ENCODE peak calls at places on chromosomes 2 and 18, in nine cellular contexts. K, F, S, J, G, A, L, I and D are unnamed samples.

GRCh38 chr2:160613466-160614153 is 120.0 kb upstream of the RBMS1 start:
- DNase-seq in S (no peak), L (no peak), K (no peak), G (no peak), F (no peak), I (no peak), A (no peak), J (no peak), D (no peak)

GRCh38 chr2:24886640-24887324 is 33.3 kb downstream of the ADCY3 start:
- DNase-seq in G (no peak), A (no peak), L (no peak), S (no peak), K (no peak), J (peak), I (no peak), F (no peak), D (no peak)

GRCh38 chr2:70202236-70202806 is 11.5 kb upstream of the C2orf42 start:
- DNase-seq in A (no peak), J (no peak), F (no peak), G (no peak), S (no peak), L (no peak), I (no peak), K (no peak), D (no peak)

GRCh38 chr2:25230626-25231311 is 62.4 kb upstream of the POMC start:
- DNase-seq in J (no peak), I (no peak), F (no peak), A (no peak), L (no peak), K (no peak), S (no peak), G (peak), D (no peak)

GRCh38 chr2:66515743-66516142 is 80.8 kb downstream of the MEIS1 start:
- DNase-seq in S (no peak), F (no peak), K (no peak), A (no peak), L (no peak), I (no peak), G (no peak), J (no peak), D (no peak)

GRCh38 chr2:96815326-96816126 is 542 bp upstream of the CNNM3 start:
- DNase-seq in I (no peak), F (no peak), G (no peak), K (peak), A (peak), J (peak), L (no peak), S (no peak), D (no peak)

GRCh38 chr2:7272180-7272579 is 355.0 kb downstream of the RNF144A start:
- DNase-seq in A (no peak), L (no peak), J (no peak), G (no peak), K (no peak), F (no peak), S (no peak), I (no peak), D (no peak)

GRCh38 chr18:12531747-12532146 is 124.0 kb downstream of the PRELID3A start:
- DNase-seq in F (no peak), S (no peak), G (no peak), K (no peak), A (no peak), I (no peak), L (no peak), J (no peak), D (no peak)

GRCh38 chr2:205714058-205714776 is 31.9 kb downstream of the NRP2 start:
- DNase-seq in K (no peak), G (no peak), S (no peak), I (no peak), F (no peak), L (no peak), A (no peak), J (no peak), D (no peak)

GRCh38 chr2:33791625-33792024 is 192.5 kb upstream of the FAM98A start:
- DNase-seq in F (no peak), L (no peak), G (no peak), S (no peak), J (no peak), K (no peak), A (no peak), I (no peak), D (no peak)

GRCh38 chr2:222024934-222025890 is 273.6 kb downstream of the PAX3 start:
- DNase-seq in S (no peak), F (no peak), J (peak), G (no peak), K (no peak), A (no peak), L (no peak), I (no peak), D (no peak)

GRCh38 chr18:66150650-66151049 is 399.8 kb downstream of the CDH7 start:
- DNase-seq in F (no peak), S (no peak), K (no peak), A (no peak), G (no peak), J (no peak), L (no peak), I (no peak), D (no peak)

GRCh38 chr2:44325897-44326296 is 35.4 kb downstream of the PREPL start:
- DNase-seq in K (no peak), F (no peak), I (no peak), A (no peak), L (no peak), G (no peak), J (no peak), S (no peak), D (no peak)

GRCh38 chr2:143390185-143390584 is 261.0 kb downstream of the ARHGAP15 start:
- DNase-seq in S (no peak), K (no peak), G (no peak), I (no peak), J (no peak), L (no peak), A (no peak), F (no peak), D (no peak)

GRCh38 chr18:48767090-48767670 is 183.6 kb downstream of the SMAD7 start:
- DNase-seq in A (no peak), I (peak), J (peak), L (no peak), S (no peak), K (no peak), F (no peak), G (no peak), D (no peak)

GRCh38 chr2:25228848-25229674 is 60.7 kb upstream of the POMC start:
- DNase-seq in J (peak), F (peak), G (peak), K (no peak), L (peak), A (peak), S (no peak), I (peak), D (no peak)

GRCh38 chr2:105382177-105382576 is 16.7 kb downstream of the FHL2 start:
- DNase-seq in J (no peak), A (no peak), F (no peak), S (no peak), L (peak), K (no peak), G (no peak), I (no peak), D (no peak)

GRCh38 chr2:74024216-74024615 is 39.5 kb downstream of the TET3 start:
- DNase-seq in I (no peak), S (no peak), J (no peak), A (no peak), F (no peak), K (no peak), G (no peak), L (no peak), D (no peak)

GRCh38 chr2:45494275-45494977 is 116.6 kb downstream of the SRBD1 start:
- DNase-seq in K (no peak), F (no peak), G (no peak), J (peak), L (no peak), S (no peak), I (no peak), A (no peak), D (no peak)

GRCh38 chr18:77099501-77100370 is 32.8 kb downstream of the MBP start:
- DNase-seq in F (no peak), G (no peak), J (no peak), L (no peak), K (no peak), A (no peak), I (no peak), S (no peak), D (no peak)

GRCh38 chr2:28975671-28976070 is 5.4 kb upstream of the TOGARAM2 start:
- DNase-seq in L (no peak), I (no peak), F (no peak), J (no peak), S (no peak), A (no peak), K (no peak), G (no peak), D (no peak)

GRCh38 chr2:81324046-81324445 is 1019.5 kb upstream of the LRRTM1 start:
- DNase-seq in S (no peak), K (no peak), J (no peak), I (no peak), F (no peak), A (no peak), G (no peak), L (no peak), D (no peak)
- TF ChIP-seq CTCF in S (peak), K (no peak), J (peak), I (no peak), F (no peak), A (no peak), G (no peak), L (no peak), D (no peak)

GRCh38 chr2:14388724-14389123 is 243.8 kb upstream of the LRATD1 start:
- DNase-seq in F (no peak), K (no peak), L (no peak), S (no peak), A (no peak), J (no peak), I (no peak), G (no peak), D (no peak)
- TF ChIP-seq CTCF in F (peak), K (no peak), L (no peak), S (peak), A (no peak), J (peak), I (no peak), G (no peak), D (no peak)

GRCh38 chr2:113965644-113966043 is 75.8 kb downstream of the ACTR3 start:
- DNase-seq in K (no peak), F (no peak), L (no peak), J (peak), A (no peak), S (no peak), G (no peak), I (no peak), D (no peak)
- TF ChIP-seq CTCF in K (no peak), F (peak), L (peak), J (peak), A (peak), S (peak), G (no peak), I (no peak), D (peak)

GRCh38 chr18:51559902-51560287 is 362.4 kb upstream of the MEX3C start:
- DNase-seq in S (no peak), K (no peak), J (no peak), I (no peak), G (no peak), L (no peak), A (no peak), F (no peak), D (no peak)
- TF ChIP-seq CTCF in S (no peak), K (no peak), J (no peak), I (no peak), G (no peak), L (no peak), A (no peak), F (no peak), D (no peak)